ENCODE peak calls at places on chromosome 20, in six cellular contexts. G is heart right ventricle; B is kidney; X is tibial artery; C is CD4-positive, CD25-positive, alpha-beta regulatory T cell; I is colonic mucosa. K is an unnamed sample.
A peak's percentile ranks its signal among the peaks of the same experiment; 100 is the strongest.

GRCh38 chr20:35237486-35237885 is 11.0 kb downstream of the MMP24 start:
- DNase-seq in G (no peak), B (no peak), X (no peak), C (no peak), I (no peak), K (no peak)

GRCh38 chr20:1427457-1428054 is 34.7 kb upstream of the FKBP1A start:
- DNase-seq in G (no peak), B (no peak), X (no peak), C (no peak), I (no peak), K (no peak)

GRCh38 chr20:59742351-59743095 is 138.2 kb downstream of the PHACTR3 start:
- DNase-seq in G (no peak), B (no peak), X (no peak), C (no peak), I (no peak), K (no peak)

GRCh38 chr20:645318-646106 is 7.5 kb downstream of the SRXN1 start:
- DNase-seq in G (peak; percentile 82), B (peak; percentile 79), X (peak; percentile 76), C (peak; percentile 42), I (peak; percentile 75), K (peak; percentile 76)

GRCh38 chr20:2340136-2340535 is 40.6 kb upstream of the TGM6 start:
- DNase-seq in G (no peak), B (no peak), X (no peak), C (no peak), I (no peak), K (no peak)

GRCh38 chr20:51129201-51129671 is 106.3 kb upstream of the KCNG1 start:
- DNase-seq in G (no peak), B (no peak), X (no peak), C (no peak), I (peak; percentile 76), K (no peak)

GRCh38 chr20:23305098-23305497 is 45.5 kb upstream of the NXT1 start:
- DNase-seq in G (no peak), B (no peak), X (no peak), C (no peak), I (no peak), K (no peak)

GRCh38 chr20:35049776-35050352 is 42.7 kb downstream of the TRPC4AP start:
- DNase-seq in G (no peak), B (no peak), X (no peak), C (no peak), I (no peak), K (no peak)

GRCh38 chr20:36303020-36303595 is 3.0 kb upstream of the DLGAP4 start:
- DNase-seq in G (no peak), B (no peak), X (no peak), C (no peak), I (no peak), K (no peak)

GRCh38 chr20:8183526-8183925 is 51.5 kb downstream of the PLCB1 start:
- DNase-seq in G (no peak), B (no peak), X (no peak), C (no peak), I (no peak), K (no peak)

GRCh38 chr20:2301164-2301622 is 5.4 kb downstream of the TGM3 start:
- DNase-seq in G (no peak), B (no peak), X (peak; percentile 72), C (no peak), I (peak; percentile 35), K (no peak)

GRCh38 chr20:9977629-9978028 is 57.2 kb upstream of the ANKEF1 start:
- DNase-seq in G (no peak), B (no peak), X (no peak), C (no peak), I (no peak), K (no peak)

GRCh38 chr20:46220808-46221207 is 87.5 kb downstream of the CDH22 start:
- DNase-seq in G (no peak), B (no peak), X (no peak), C (no peak), I (no peak), K (peak; percentile 69)

GRCh38 chr20:17327185-17327780 is 100.4 kb downstream of the PCSK2 start:
- DNase-seq in G (no peak), B (no peak), X (no peak), C (no peak), I (no peak), K (no peak)

GRCh38 chr20:2919518-2920245 is 46.4 kb downstream of the PTPRA start:
- DNase-seq in G (no peak), B (no peak), X (no peak), C (no peak), I (peak; percentile 56), K (no peak)

GRCh38 chr20:17971571-17972013 is 2.8 kb downstream of the MGME1 start:
- DNase-seq in G (no peak), B (no peak), X (no peak), C (no peak), I (no peak), K (peak; percentile 52)

GRCh38 chr20:35953411-35954199 is 697 bp downstream of the SCAND1 start:
- DNase-seq in G (peak; percentile 58), B (peak; percentile 90), X (no peak), C (peak; percentile 66), I (peak; percentile 49), K (no peak)

DNA sequence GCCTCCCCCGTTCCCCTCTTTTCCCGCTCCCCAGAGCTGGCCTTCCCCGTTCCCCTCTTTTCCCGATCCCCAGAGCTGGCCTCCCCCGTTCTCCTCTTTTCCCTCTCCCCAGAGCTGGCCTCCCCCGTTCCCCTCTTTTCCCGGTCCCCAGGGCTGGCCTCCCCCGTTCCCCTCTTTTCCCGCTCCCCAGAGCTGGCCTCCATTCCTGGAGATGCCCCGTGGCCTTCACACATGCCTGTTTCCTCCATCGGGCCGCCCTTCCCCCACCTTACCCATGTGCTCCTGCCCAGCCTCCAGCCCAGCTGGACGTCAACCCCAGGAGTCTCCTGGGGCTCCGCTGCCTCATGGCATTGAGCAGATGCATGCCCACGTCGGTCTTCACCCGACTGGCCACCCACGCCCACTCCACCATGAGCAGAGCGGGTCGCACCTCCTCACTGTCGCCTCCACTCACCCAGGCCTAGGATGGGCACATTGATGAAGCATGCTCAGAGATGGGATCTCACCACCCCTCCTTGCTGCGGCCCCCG is 8.3 kb downstream of the SS18L1 start:
- DNase-seq in G (no peak), B (no peak), X (no peak), C (no peak), I (no peak), K (no peak)
- H3K4me1 ChIP-seq in G (peaks cover 4% of the 10 kb centered on the region), B (peaks cover 4% of the 10 kb centered on the region), X (peaks cover 17% of the 10 kb centered on the region), C (peaks cover 4% of the 10 kb centered on the region), I (no peaks in the 10 kb centered on the region), K (no peaks in the 10 kb centered on the region)

GRCh38 chr20:21523398-21523868 is 9.6 kb upstream of the NKX2-2 start:
- DNase-seq in G (no peak), B (no peak), X (no peak), C (no peak), I (no peak), K (no peak)

GRCh38 chr20:21519136-21519584 is 5.3 kb upstream of the NKX2-2 start:
- DNase-seq in G (no peak), B (no peak), X (no peak), C (no peak), I (no peak), K (peak; percentile 29)

GRCh38 chr20:21521596-21522478 is 8.0 kb upstream of the NKX2-2 start:
- DNase-seq in G (no peak), B (peak; percentile 60), X (no peak), C (no peak), I (no peak), K (no peak)

GRCh38 chr20:21522479-21523397 is 8.9 kb upstream of the NKX2-2 start:
- DNase-seq in G (no peak), B (peak; percentile 65), X (no peak), C (no peak), I (no peak), K (no peak)

DNA sequence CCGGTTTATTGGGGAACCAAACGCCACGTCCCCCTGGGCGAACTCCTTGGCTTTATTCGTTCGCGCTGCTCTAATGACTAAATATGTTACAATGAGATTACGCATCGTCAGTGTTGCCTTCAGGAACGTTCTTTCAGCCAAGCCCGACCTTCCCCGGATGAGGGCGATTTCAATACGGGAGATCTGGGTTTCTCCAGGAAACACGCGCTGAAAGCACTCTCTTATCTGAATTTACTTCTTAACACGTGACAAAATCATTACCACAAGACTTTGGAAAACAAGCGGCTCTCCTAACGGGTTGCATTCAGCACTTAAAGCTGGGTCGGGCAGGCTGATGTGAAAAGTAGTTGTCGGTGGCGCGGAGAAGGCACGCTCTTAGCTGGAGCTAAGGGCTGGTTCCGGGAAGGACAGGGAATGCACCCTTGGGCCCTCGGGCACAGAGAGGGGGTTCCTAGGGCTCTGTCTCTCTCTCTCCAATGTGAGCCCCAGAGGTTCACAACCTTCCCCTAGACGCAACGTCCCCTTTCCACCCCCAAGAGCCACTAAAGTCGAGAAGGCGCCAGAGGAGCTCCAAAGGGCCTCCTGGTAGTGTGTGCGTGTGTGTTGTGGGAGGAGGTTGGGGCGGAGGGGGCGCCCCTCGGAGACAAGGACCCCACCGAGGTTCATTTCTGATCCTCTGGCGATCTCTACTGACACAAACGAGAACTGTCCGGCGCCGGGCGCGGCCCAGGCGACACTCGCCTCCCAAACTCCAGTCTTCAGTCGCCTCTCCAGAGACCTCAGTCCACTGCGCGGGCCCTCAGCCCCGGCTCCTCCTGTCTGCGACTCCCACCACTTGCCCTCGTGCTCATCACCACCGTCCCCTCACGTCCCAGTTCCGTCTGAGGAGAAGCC is 7.1 kb upstream of the NKX2-2 start:
- DNase-seq in G (no peak), B (no peak), X (no peak), C (no peak), I (no peak), K (no peak)
- H3K4me3 ChIP-seq in G (no peak overlapping the region), B (no peak overlapping the region), X (no peak overlapping the region), C (no peak overlapping the region), I (no peak overlapping the region), K (peak overlapping the region; percentile 10)

GRCh38 chr20:5714261-5715041 is 35.8 kb upstream of the SHLD1 start:
- DNase-seq in G (no peak), B (no peak), X (no peak), C (peak; percentile 77), I (no peak), K (peak; percentile 33)

GRCh38 chr20:5715068-5715841 is 34.9 kb upstream of the SHLD1 start:
- DNase-seq in G (no peak), B (no peak), X (no peak), C (no peak), I (no peak), K (no peak)

GRCh38 chr20:5706797-5707196 is 43.4 kb upstream of the SHLD1 start:
- DNase-seq in G (no peak), B (no peak), X (no peak), C (no peak), I (no peak), K (no peak)

GRCh38 chr20:5705827-5706226 is 44.4 kb upstream of the SHLD1 start:
- DNase-seq in G (no peak), B (no peak), X (no peak), C (no peak), I (no peak), K (no peak)

DNA sequence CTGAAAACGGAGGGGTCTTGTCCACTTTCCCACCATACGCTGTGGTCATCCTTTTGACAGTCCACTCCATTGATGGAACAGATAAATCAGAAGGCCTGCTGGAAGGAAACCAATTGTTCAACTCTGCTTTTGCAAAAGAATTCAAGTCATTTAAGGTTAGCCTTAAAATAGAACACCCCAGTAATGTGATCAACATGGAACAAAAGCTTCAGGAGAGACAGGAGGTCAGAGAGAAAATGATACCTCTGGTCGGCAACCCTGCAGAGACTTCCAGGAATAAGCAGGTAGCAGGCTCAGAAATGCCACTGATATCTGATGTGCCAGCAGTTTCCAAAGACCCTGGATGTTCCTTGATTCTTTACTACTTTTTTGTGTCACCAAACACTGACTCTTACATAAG is 39.6 kb upstream of the SHLD1 start:
- DNase-seq in G (no peak), B (no peak), X (no peak), C (no peak), I (no peak), K (no peak)
- H3K4me1 ChIP-seq in G (peaks cover 18% of the 10 kb centered on the region), B (no peaks in the 10 kb centered on the region), X (no peaks in the 10 kb centered on the region), C (peaks cover 18% of the 10 kb centered on the region), I (no peaks in the 10 kb centered on the region), K (no peaks in the 10 kb centered on the region)

GRCh38 chr20:52342913-52343312 is 151.3 kb upstream of the ZFP64 start:
- DNase-seq in G (no peak), B (no peak), X (no peak), C (no peak), I (no peak), K (no peak)

GRCh38 chr20:52340036-52340634 is 148.6 kb upstream of the ZFP64 start:
- DNase-seq in G (no peak), B (no peak), X (no peak), C (no peak), I (no peak), K (no peak)
- H3K4me3 ChIP-seq in G (no peak overlapping the region), B (no peak overlapping the region), X (no peak overlapping the region), C (no peak overlapping the region), I (no peak overlapping the region), K (peak overlapping the region; percentile 7)

K was measured in HAP-1.